ENCODE peak calls at places on chromosomes 12 and 14, in seven cellular contexts. One of them, this sample, is unnamed. For H3K4me1, the result is how much of the 10 kb centered on the place peaks cover.

GRCh38 chr12:53234236-53234635 is 2.2 kb upstream of the RARG start:
- DNase-seq in suprapubic skin: no peak
- DNase-seq in mammary epithelial cell: no peak
- DNase-seq in CD8-positive, alpha-beta T cell: no peak
- DNase-seq in hepatocyte: peak
- DNase-seq in A549: no peak
- DNase-seq in tibial artery: peak
- DNase-seq in this sample: peak

GRCh38 chr14:92412912-92413311 is 89.9 kb downstream of the SLC24A4 start:
- DNase-seq in tibial artery: no peak
- DNase-seq in hepatocyte: peak
- DNase-seq in suprapubic skin: no peak
- DNase-seq in A549: no peak
- DNase-seq in mammary epithelial cell: no peak
- DNase-seq in CD8-positive, alpha-beta T cell: no peak
- DNase-seq in this sample: no peak

GRCh38 chr14:38256358-38256840 is 506 bp upstream of the CLEC14A start:
- DNase-seq in tibial artery: no peak
- DNase-seq in suprapubic skin: no peak
- DNase-seq in mammary epithelial cell: no peak
- DNase-seq in hepatocyte: no peak
- DNase-seq in A549: no peak
- DNase-seq in CD8-positive, alpha-beta T cell: no peak
- DNase-seq in this sample: peak

GRCh38 chr12:105280966-105281693 is 45.2 kb upstream of the APPL2 start:
- DNase-seq in hepatocyte: no peak
- DNase-seq in CD8-positive, alpha-beta T cell: no peak
- DNase-seq in A549: no peak
- DNase-seq in suprapubic skin: no peak
- DNase-seq in mammary epithelial cell: no peak
- DNase-seq in tibial artery: no peak
- DNase-seq in this sample: no peak

GRCh38 chr14:79629372-79629771 is 581.9 kb downstream of the DIO2 start:
- DNase-seq in mammary epithelial cell: no peak
- DNase-seq in tibial artery: no peak
- DNase-seq in hepatocyte: no peak
- DNase-seq in CD8-positive, alpha-beta T cell: no peak
- DNase-seq in suprapubic skin: no peak
- DNase-seq in A549: no peak
- DNase-seq in this sample: peak

GRCh38 chr12:112839386-112839972 is 47.9 kb downstream of the RPH3A start:
- DNase-seq in mammary epithelial cell: peak
- DNase-seq in CD8-positive, alpha-beta T cell: no peak
- DNase-seq in hepatocyte: peak
- DNase-seq in tibial artery: no peak
- DNase-seq in A549: peak
- DNase-seq in suprapubic skin: peak
- DNase-seq in this sample: no peak

GRCh38 chr12:56398324-56398723 is 35.7 kb upstream of the APOF start:
- DNase-seq in tibial artery: no peak
- DNase-seq in suprapubic skin: no peak
- DNase-seq in mammary epithelial cell: no peak
- DNase-seq in hepatocyte: no peak
- DNase-seq in CD8-positive, alpha-beta T cell: no peak
- DNase-seq in A549: no peak
- DNase-seq in this sample: no peak

GRCh38 chr14:76007852-76008251 is 22.3 kb downstream of the IFT43 start:
- DNase-seq in tibial artery: no peak
- DNase-seq in CD8-positive, alpha-beta T cell: no peak
- DNase-seq in suprapubic skin: no peak
- DNase-seq in mammary epithelial cell: no peak
- DNase-seq in A549: no peak
- DNase-seq in hepatocyte: no peak
- DNase-seq in this sample: no peak

GRCh38 chr12:47986266-47986610 is 18.0 kb downstream of the COL2A1 start:
- DNase-seq in hepatocyte: no peak
- DNase-seq in suprapubic skin: no peak
- DNase-seq in CD8-positive, alpha-beta T cell: no peak
- DNase-seq in mammary epithelial cell: no peak
- DNase-seq in tibial artery: peak
- DNase-seq in A549: no peak
- DNase-seq in this sample: no peak

GRCh38 chr14:56138987-56139386 is 20.8 kb downstream of the PELI2 start:
- DNase-seq in tibial artery: no peak
- DNase-seq in mammary epithelial cell: no peak
- DNase-seq in CD8-positive, alpha-beta T cell: no peak
- DNase-seq in suprapubic skin: no peak
- DNase-seq in A549: no peak
- DNase-seq in hepatocyte: no peak
- DNase-seq in this sample: peak

GRCh38 chr14:90574640-90575131 is 177.9 kb downstream of the CALM1 start:
- DNase-seq in tibial artery: no peak
- DNase-seq in A549: no peak
- DNase-seq in CD8-positive, alpha-beta T cell: no peak
- DNase-seq in hepatocyte: no peak
- DNase-seq in mammary epithelial cell: no peak
- DNase-seq in suprapubic skin: no peak
- DNase-seq in this sample: no peak

GRCh38 chr12:120820885-120821510 is 83.2 kb downstream of the SPPL3 start:
- DNase-seq in CD8-positive, alpha-beta T cell: peak
- DNase-seq in suprapubic skin: no peak
- DNase-seq in mammary epithelial cell: no peak
- DNase-seq in tibial artery: no peak
- DNase-seq in hepatocyte: no peak
- DNase-seq in A549: no peak
- DNase-seq in this sample: no peak

GRCh38 chr14:36767603-36768281 is 106.1 kb downstream of the PAX9 start:
- DNase-seq in suprapubic skin: no peak
- DNase-seq in CD8-positive, alpha-beta T cell: no peak
- DNase-seq in mammary epithelial cell: peak
- DNase-seq in A549: no peak
- DNase-seq in hepatocyte: no peak
- DNase-seq in tibial artery: no peak
- DNase-seq in this sample: no peak

GRCh38 chr14:51674294-51675002 is 22.7 kb downstream of the FRMD6 start:
- DNase-seq in tibial artery: no peak
- DNase-seq in suprapubic skin: no peak
- DNase-seq in CD8-positive, alpha-beta T cell: no peak
- DNase-seq in A549: no peak
- DNase-seq in hepatocyte: no peak
- DNase-seq in mammary epithelial cell: peak
- DNase-seq in this sample: no peak

GRCh38 chr12:22477166-22477893 is 67.0 kb downstream of the C2CD5 start:
- DNase-seq in suprapubic skin: no peak
- DNase-seq in tibial artery: no peak
- DNase-seq in A549: no peak
- DNase-seq in hepatocyte: no peak
- DNase-seq in CD8-positive, alpha-beta T cell: no peak
- DNase-seq in mammary epithelial cell: peak
- DNase-seq in this sample: no peak

GRCh38 chr12:8048906-8049305 is 16.4 kb downstream of the FOXJ2 start:
- DNase-seq in tibial artery: no peak
- DNase-seq in CD8-positive, alpha-beta T cell: no peak
- DNase-seq in mammary epithelial cell: no peak
- DNase-seq in hepatocyte: no peak
- DNase-seq in suprapubic skin: no peak
- DNase-seq in A549: no peak
- DNase-seq in this sample: no peak

GRCh38 chr14:68506021-68506644 is 286.7 kb downstream of the ZFP36L1 start:
- DNase-seq in mammary epithelial cell: peak
- DNase-seq in CD8-positive, alpha-beta T cell: no peak
- DNase-seq in hepatocyte: no peak
- DNase-seq in A549: no peak
- DNase-seq in suprapubic skin: no peak
- DNase-seq in tibial artery: no peak
- DNase-seq in this sample: peak

GRCh38 chr12:23217158-23217557 is 592.2 kb downstream of the ETNK1 start:
- DNase-seq in A549: no peak
- DNase-seq in hepatocyte: no peak
- DNase-seq in CD8-positive, alpha-beta T cell: no peak
- DNase-seq in suprapubic skin: no peak
- DNase-seq in mammary epithelial cell: no peak
- DNase-seq in tibial artery: no peak
- DNase-seq in this sample: no peak

GRCh38 chr12:116718578-116719454 is 19.1 kb downstream of the SPRING1 start:
- DNase-seq in tibial artery: no peak
- DNase-seq in suprapubic skin: no peak
- DNase-seq in A549: no peak
- DNase-seq in mammary epithelial cell: no peak
- DNase-seq in CD8-positive, alpha-beta T cell: no peak
- DNase-seq in hepatocyte: no peak
- DNase-seq in this sample: no peak

DNA sequence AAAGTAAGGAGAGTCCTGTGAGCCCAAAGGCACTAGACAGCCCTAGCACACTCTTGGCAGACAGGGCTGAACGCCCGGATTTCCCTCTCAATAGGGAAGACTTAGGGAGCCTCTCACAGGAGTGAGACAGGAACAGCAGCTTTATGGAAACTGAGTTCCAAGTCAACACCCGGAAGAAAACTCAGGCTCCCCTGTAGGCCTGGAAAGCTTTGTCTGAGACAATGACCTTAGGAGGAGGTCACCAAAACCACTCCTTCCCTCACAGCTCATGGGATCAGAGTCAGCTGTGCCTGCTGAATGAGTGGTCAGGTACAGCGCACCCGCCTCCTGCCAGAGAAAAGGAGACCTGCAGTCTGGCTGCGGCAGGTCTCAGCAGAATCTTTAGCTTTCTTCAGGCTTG is 229.5 kb downstream of the CACNA1C start:
- DNase-seq in suprapubic skin: no peak
- DNase-seq in hepatocyte: peak
- DNase-seq in CD8-positive, alpha-beta T cell: no peak
- DNase-seq in tibial artery: peak
- DNase-seq in mammary epithelial cell: no peak
- DNase-seq in A549: no peak
- DNase-seq in this sample: peak
- TF ChIP-seq CTCF in suprapubic skin: no peak
- TF ChIP-seq CTCF in hepatocyte: peak
- TF ChIP-seq CTCF in CD8-positive, alpha-beta T cell: no peak
- TF ChIP-seq CTCF in tibial artery: no peak
- TF ChIP-seq CTCF in mammary epithelial cell: peak
- TF ChIP-seq CTCF in A549: no peak
- TF ChIP-seq CTCF in this sample: peak

DNA sequence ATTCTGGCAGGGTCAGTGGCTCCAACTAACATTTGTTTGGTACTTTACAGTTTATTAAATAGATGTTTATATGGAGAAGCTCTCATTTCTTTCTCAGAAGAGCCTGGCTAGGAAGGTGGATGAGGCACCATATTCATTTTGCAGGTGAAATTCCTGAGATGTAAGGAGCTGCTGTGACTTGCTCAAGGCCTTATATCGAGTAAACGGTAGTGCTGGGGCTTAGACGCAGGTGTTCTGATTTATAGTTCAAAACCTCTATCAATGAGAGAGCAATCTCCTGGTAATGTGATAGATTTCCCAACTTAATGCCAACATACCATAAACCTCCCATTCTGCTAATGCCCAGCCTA is 42.3 kb downstream of the DAD1 start:
- DNase-seq in suprapubic skin: no peak
- DNase-seq in tibial artery: no peak
- DNase-seq in A549: no peak
- DNase-seq in mammary epithelial cell: no peak
- DNase-seq in CD8-positive, alpha-beta T cell: no peak
- DNase-seq in hepatocyte: no peak
- DNase-seq in this sample: no peak
- H3K4me1 ChIP-seq in suprapubic skin: under half
- H3K4me1 ChIP-seq in tibial artery: under half
- H3K4me1 ChIP-seq in A549: under half
- H3K4me1 ChIP-seq in mammary epithelial cell: under half
- H3K4me1 ChIP-seq in CD8-positive, alpha-beta T cell: half or more
- H3K4me1 ChIP-seq in hepatocyte: under half
- H3K4me1 ChIP-seq in this sample: under half

GRCh38 chr12:10615532-10615931 is 2.1 kb upstream of the MAGOHB start:
- DNase-seq in CD8-positive, alpha-beta T cell: no peak
- DNase-seq in tibial artery: no peak
- DNase-seq in suprapubic skin: no peak
- DNase-seq in A549: no peak
- DNase-seq in mammary epithelial cell: peak
- DNase-seq in hepatocyte: no peak
- DNase-seq in this sample: no peak
- TF ChIP-seq CTCF in CD8-positive, alpha-beta T cell: no peak
- TF ChIP-seq CTCF in tibial artery: no peak
- TF ChIP-seq CTCF in suprapubic skin: no peak
- TF ChIP-seq CTCF in A549: no peak
- TF ChIP-seq CTCF in mammary epithelial cell: no peak
- TF ChIP-seq CTCF in hepatocyte: no peak
- TF ChIP-seq CTCF in this sample: no peak

DNA sequence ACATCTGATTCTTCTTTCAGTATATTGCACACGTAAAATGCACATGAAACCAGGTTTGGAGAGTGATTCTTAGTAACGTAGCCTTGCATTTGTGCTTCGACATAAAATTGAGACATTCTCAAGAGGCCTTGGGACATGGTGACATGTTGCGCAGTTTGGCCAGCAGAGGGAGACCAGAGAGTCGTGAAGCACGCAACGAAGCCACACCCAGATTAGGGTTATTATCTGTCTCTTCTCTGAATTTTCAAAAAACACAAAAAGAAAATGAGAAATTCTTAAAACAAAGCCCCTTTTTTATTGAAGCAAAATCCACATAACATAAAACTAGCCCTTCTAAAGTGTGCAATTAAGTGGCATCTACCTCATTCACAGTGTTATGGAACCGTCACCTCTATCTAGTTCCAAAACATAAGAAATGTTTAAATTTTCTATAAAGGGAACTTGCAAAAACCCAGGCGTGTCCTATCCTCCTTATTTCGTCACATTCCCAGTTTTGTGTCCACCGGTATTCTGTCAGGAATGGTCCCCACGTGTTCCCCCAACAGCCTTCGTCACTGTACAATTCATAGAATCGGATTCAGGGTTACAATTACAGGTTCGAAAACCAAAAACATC is 108.8 kb upstream of the ATF7IP start:
- DNase-seq in mammary epithelial cell: peak
- DNase-seq in CD8-positive, alpha-beta T cell: peak
- DNase-seq in hepatocyte: peak
- DNase-seq in A549: peak
- DNase-seq in tibial artery: peak
- DNase-seq in suprapubic skin: peak
- DNase-seq in this sample: peak
- H3K4me1 ChIP-seq in mammary epithelial cell: under half
- H3K4me1 ChIP-seq in CD8-positive, alpha-beta T cell: under half
- H3K4me1 ChIP-seq in hepatocyte: under half
- H3K4me1 ChIP-seq in A549: under half
- H3K4me1 ChIP-seq in tibial artery: under half
- H3K4me1 ChIP-seq in suprapubic skin: under half
- H3K4me1 ChIP-seq in this sample: under half

DNA sequence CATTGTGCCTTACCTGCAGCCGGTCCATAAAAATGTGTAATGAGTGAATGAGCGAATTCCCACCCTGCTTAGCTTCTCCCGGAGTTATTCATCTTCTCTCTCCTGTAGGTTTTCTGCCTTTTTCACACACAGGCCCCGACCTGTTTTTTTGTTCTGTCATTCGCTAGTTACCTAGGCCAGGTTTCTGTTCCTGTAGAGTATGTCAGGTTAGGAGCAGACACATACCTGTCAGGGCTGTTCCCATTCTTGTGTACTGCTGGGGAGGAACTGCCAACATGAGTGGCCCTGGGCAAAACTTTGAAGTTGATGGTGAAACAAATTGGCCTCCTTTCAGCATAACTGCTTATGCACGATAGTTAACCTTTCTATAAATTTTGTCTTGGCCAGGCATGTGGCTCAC is 140.1 kb downstream of the SYNE2 start:
- DNase-seq in suprapubic skin: no peak
- DNase-seq in hepatocyte: no peak
- DNase-seq in mammary epithelial cell: peak
- DNase-seq in CD8-positive, alpha-beta T cell: no peak
- DNase-seq in A549: no peak
- DNase-seq in tibial artery: no peak
- DNase-seq in this sample: no peak
- TF ChIP-seq CTCF in suprapubic skin: no peak
- TF ChIP-seq CTCF in hepatocyte: no peak
- TF ChIP-seq CTCF in mammary epithelial cell: no peak
- TF ChIP-seq CTCF in CD8-positive, alpha-beta T cell: no peak
- TF ChIP-seq CTCF in A549: no peak
- TF ChIP-seq CTCF in tibial artery: no peak
- TF ChIP-seq CTCF in this sample: no peak